ENCODE peak calls at places on chromosomes 6 and 20, in seven cellular contexts. J, K, M, S, D, N and C are unnamed samples. For H3K4me1 and H3K9me3, the result is how much of the 10 kb centered on the place peaks cover.

GRCh38 chr20:57632286-57632685 is 12.1 kb upstream of the ZBP1 start:
- DNase-seq in D (no peak), J (no peak), N (no peak), M (no peak), S (no peak), K (no peak), C (no peak)

GRCh38 chr6:116108836-116109235 is 8.2 kb downstream of the NT5DC1 start:
- DNase-seq in S (no peak), N (no peak), M (no peak), D (no peak), J (no peak), K (no peak), C (no peak)

GRCh38 chr20:32010666-32011065 is 428 bp downstream of the CCM2L start:
- DNase-seq in N (no peak), D (peak), K (no peak), S (no peak), J (no peak), M (no peak), C (no peak)

GRCh38 chr6:83247471-83247870 is 54.3 kb downstream of the RWDD2A start:
- DNase-seq in D (no peak), S (no peak), K (no peak), M (no peak), J (no peak), N (no peak), C (no peak)

GRCh38 chr20:45293041-45294002 is 13.3 kb upstream of the RBPJL start:
- DNase-seq in K (peak), N (no peak), M (peak), J (peak), D (peak), S (peak), C (no peak)

GRCh38 chr20:843908-844307 is 10.4 kb downstream of the FAM110A start:
- DNase-seq in K (no peak), M (peak), N (no peak), J (no peak), D (no peak), S (no peak), C (no peak)

GRCh38 chr6:132365319-132365907 is 35.9 kb downstream of the MOXD1 start:
- DNase-seq in M (no peak), D (peak), K (no peak), J (no peak), N (no peak), S (no peak), C (no peak)

GRCh38 chr6:1858191-1858590 is 248.5 kb downstream of the FOXC1 start:
- DNase-seq in N (no peak), K (no peak), S (no peak), M (no peak), J (no peak), D (no peak), C (no peak)

GRCh38 chr20:58699246-58700107 is 6.9 kb downstream of the NPEPL1 start:
- DNase-seq in J (peak), M (no peak), K (no peak), S (no peak), D (peak), N (no peak), C (no peak)

GRCh38 chr20:35279040-35279439 is 1.1 kb upstream of the MMP24OS start:
- DNase-seq in S (no peak), K (no peak), D (no peak), J (peak), N (no peak), M (no peak), C (no peak)

GRCh38 chr6:156601156-156601820 is 175.9 kb upstream of the ARID1B start:
- DNase-seq in M (no peak), N (no peak), J (no peak), K (no peak), D (no peak), S (no peak), C (no peak)

GRCh38 chr20:49964964-49965780 is 17.6 kb upstream of the SNAI1 start:
- DNase-seq in M (peak), K (no peak), D (peak), S (no peak), N (no peak), J (no peak), C (no peak)

GRCh38 chr6:119562168-119562567 is 212.6 kb upstream of the MAN1A1 start:
- DNase-seq in N (no peak), J (no peak), M (no peak), K (no peak), S (no peak), D (no peak), C (no peak)

GRCh38 chr20:47360207-47360488 is 3.6 kb upstream of the ZMYND8 start:
- DNase-seq in S (no peak), K (no peak), N (no peak), M (peak), J (peak), D (no peak), C (no peak)

GRCh38 chr20:31705598-31706597 is 16.8 kb downstream of the BCL2L1 start:
- DNase-seq in J (no peak), D (no peak), K (no peak), S (no peak), M (no peak), N (no peak), C (no peak)

GRCh38 chr6:73388800-73389512 is 5.7 kb upstream of the DDX43 start:
- DNase-seq in K (peak), J (peak), S (no peak), M (peak), D (peak), N (no peak), C (peak)

GRCh38 chr6:35776364-35777215 is at the start of gene CLPSL2:
- DNase-seq in M (no peak), J (no peak), N (no peak), D (peak), S (no peak), K (no peak), C (no peak)

GRCh38 chr20:64247312-64247627 is 8.3 kb upstream of the PCMTD2 start:
- DNase-seq in S (peak), K (no peak), N (no peak), J (peak), M (no peak), D (no peak), C (no peak)

GRCh38 chr20:62148908-62149314 is 5.3 kb downstream of the SS18L1 start:
- DNase-seq in S (no peak), M (no peak), J (peak), D (no peak), N (no peak), K (no peak), C (no peak)

GRCh38 chr20:1934578-1935573 is 39.7 kb downstream of the SIRPA start:
- DNase-seq in K (no peak), J (no peak), S (peak), M (no peak), D (no peak), N (no peak), C (no peak)

GRCh38 chr20:49568491-49569151 is 684 bp upstream of the PTGIS start:
- DNase-seq in S (peak), J (peak), D (peak), N (no peak), M (no peak), K (no peak), C (peak)

GRCh38 chr6:111342913-111343312 is 140.1 kb downstream of the REV3L start:
- DNase-seq in K (no peak), J (no peak), S (no peak), N (no peak), D (no peak), M (no peak), C (no peak)

GRCh38 chr6:56250266-56250665 is 2.9 kb upstream of the COL21A1 start:
- DNase-seq in J (no peak), S (no peak), K (no peak), N (no peak), M (no peak), D (no peak), C (no peak)

GRCh38 chr6:2738373-2738979 is 12.2 kb downstream of the MYLK4 start:
- DNase-seq in S (peak), J (no peak), N (no peak), D (peak), K (peak), M (peak), C (no peak)

GRCh38 chr6:19697744-19698290 is 139.4 kb upstream of the ID4 start:
- DNase-seq in K (no peak), D (no peak), M (no peak), J (no peak), N (no peak), S (no peak), C (no peak)

GRCh38 chr20:59646487-59646886 is 42.1 kb downstream of the PHACTR3 start:
- DNase-seq in J (no peak), S (no peak), K (no peak), D (no peak), N (no peak), M (peak), C (no peak)

GRCh38 chr20:62860924-62861691 is 514 bp downstream of the TCFL5 start:
- DNase-seq in M (no peak), S (peak), D (peak), K (no peak), J (peak), N (no peak), C (no peak)

GRCh38 chr6:24891004-24891403 is 44.8 kb downstream of the RIPOR2 start:
- DNase-seq in M (no peak), D (no peak), N (no peak), K (no peak), J (no peak), S (no peak), C (no peak)

GRCh38 chr6:15378864-15379263 is 133.0 kb downstream of the JARID2 start:
- DNase-seq in J (no peak), S (no peak), D (no peak), N (no peak), K (no peak), M (no peak), C (no peak)
- H3K4me1 ChIP-seq in J (under half), S (under half), D (under half), N (under half), K (under half), M (under half), C (under half)

GRCh38 chr6:117484052-117484646 is 1.7 kb downstream of the DCBLD1 start:
- DNase-seq in N (no peak), M (no peak), J (no peak), S (no peak), D (no peak), K (no peak), C (no peak)
- H3K27ac ChIP-seq in N (peak), M (peak), J (peak), S (no peak), D (no peak), K (peak), C (no peak)

GRCh38 chr6:27358786-27359185 is 29.8 kb upstream of the ZNF391 start:
- DNase-seq in J (no peak), K (no peak), N (no peak), M (no peak), S (no peak), D (no peak), C (no peak)
- H3K9me3 ChIP-seq in J (under half), K (half or more), N (under half), M (under half), S (under half), D (under half), C (under half)

GRCh38 chr6:13526718-13527668 is 39.6 kb upstream of the GFOD1 start:
- DNase-seq in D (peak), J (no peak), S (no peak), M (peak), N (no peak), K (no peak), C (no peak)
- H3K4me1 ChIP-seq in D (under half), J (under half), S (under half), M (under half), N (under half), K (under half), C (under half)

GRCh38 chr6:155519339-155519738 is 63.7 kb upstream of the NOX3 start:
- DNase-seq in D (no peak), S (no peak), J (no peak), K (no peak), N (no peak), M (no peak), C (no peak)

GRCh38 chr6:155520078-155520477 is 64.4 kb upstream of the NOX3 start:
- DNase-seq in N (no peak), S (no peak), J (no peak), K (no peak), D (no peak), M (no peak), C (no peak)

GRCh38 chr6:155521719-155522118 is 66.1 kb upstream of the NOX3 start:
- DNase-seq in M (no peak), D (no peak), K (no peak), S (no peak), J (no peak), N (no peak), C (no peak)

GRCh38 chr6:155517282-155517681 is 61.6 kb upstream of the NOX3 start:
- DNase-seq in J (no peak), N (no peak), S (no peak), M (peak), D (no peak), K (no peak), C (no peak)
- H3K27ac ChIP-seq in J (no peak), N (no peak), S (no peak), M (no peak), D (no peak), K (peak), C (no peak)

GRCh38 chr6:82145926-82146452 is 101.6 kb downstream of the IBTK start:
- DNase-seq in S (no peak), M (no peak), D (no peak), J (no peak), K (no peak), N (no peak), C (no peak)

GRCh38 chr6:82144007-82144851 is 103.3 kb downstream of the IBTK start:
- DNase-seq in N (no peak), J (peak), K (peak), D (no peak), S (no peak), M (no peak), C (no peak)

GRCh38 chr6:82144852-82145332 is 102.7 kb downstream of the IBTK start:
- DNase-seq in M (no peak), J (peak), S (no peak), N (no peak), D (no peak), K (peak), C (no peak)

GRCh38 chr6:82143041-82143481 is 104.5 kb downstream of the IBTK start:
- DNase-seq in K (no peak), J (no peak), N (no peak), M (no peak), S (no peak), D (no peak), C (no peak)

GRCh38 chr6:82142524-82142923 is 105.0 kb downstream of the IBTK start:
- DNase-seq in M (no peak), J (no peak), S (no peak), D (no peak), K (no peak), N (no peak), C (no peak)
- H3K9me3 ChIP-seq in M (under half), J (under half), S (under half), D (under half), K (under half), N (under half), C (under half)

GRCh38 chr6:159680104-159680503 is 12.9 kb downstream of the SOD2 start:
- DNase-seq in J (no peak), S (no peak), M (no peak), N (no peak), K (no peak), D (no peak), C (no peak)

GRCh38 chr6:159679091-159680077 is 13.7 kb downstream of the SOD2 start:
- DNase-seq in N (no peak), D (no peak), J (no peak), S (no peak), M (no peak), K (no peak), C (no peak)

GRCh38 chr6:159683722-159684304 is 9.2 kb downstream of the SOD2 start:
- DNase-seq in K (no peak), M (no peak), D (no peak), J (no peak), S (no peak), N (no peak), C (no peak)

GRCh38 chr6:159682265-159682664 is 10.8 kb downstream of the SOD2 start:
- DNase-seq in N (no peak), M (no peak), K (no peak), J (no peak), D (no peak), S (no peak), C (no peak)

GRCh38 chr6:159681104-159681503 is 11.9 kb downstream of the SOD2 start:
- DNase-seq in M (no peak), D (no peak), J (no peak), S (no peak), N (no peak), K (no peak), C (no peak)
- H3K4me1 ChIP-seq in M (under half), D (under half), J (under half), S (under half), N (under half), K (under half), C (under half)